ENCODE peak calls at places on chromosomes 1 and 21, in five cellular contexts. M is HepG2; Z is activated naive CD8-positive, alpha-beta T cell treated with anti-CD3 and anti-CD28 coated beads, Interleukin-2, amount 50 U/mL, for 24 hours; R is gastroesophageal sphincter; L is foreskin keratinocyte. H is an unnamed sample.

GRCh38 chr1:77316966-77317365 is 35.1 kb downstream of the AK5 start:
- ATAC-seq in R (no peak), Z (no peak), L (no peak), M (no peak), H (no peak)

GRCh38 chr21:32966120-32966519 is 59.6 kb upstream of the OLIG2 start:
- ATAC-seq in R (no peak), L (no peak), M (no peak), Z (no peak), H (no peak)

GRCh38 chr1:79667848-79668696 is 661.5 kb upstream of the ADGRL4 start:
- ATAC-seq in M (no peak), R (no peak), Z (no peak), L (no peak), H (no peak)

GRCh38 chr1:17432412-17432811 is 7.1 kb downstream of the RCC2 start:
- ATAC-seq in M (peak), L (no peak), R (no peak), Z (no peak), H (no peak)

GRCh38 chr1:168007691-168008090 is 70.8 kb upstream of the MPC2 start:
- ATAC-seq in R (no peak), M (no peak), L (no peak), Z (no peak), H (no peak)

GRCh38 chr1:43766086-43766784 is 58.9 kb downstream of the ST3GAL3 start:
- ATAC-seq in R (no peak), Z (no peak), M (no peak), L (peak), H (no peak)

GRCh38 chr1:201930803-201931202 is 15.5 kb downstream of the LMOD1 start:
- ATAC-seq in M (no peak), Z (no peak), R (no peak), L (no peak), H (no peak)

GRCh38 chr1:33368431-33368830 is 47.5 kb upstream of the A3GALT2 start:
- ATAC-seq in M (no peak), Z (no peak), L (no peak), R (no peak), H (no peak)

GRCh38 chr1:171506525-171507304 is 21.4 kb downstream of the PRRC2C start:
- ATAC-seq in M (peak), Z (no peak), L (peak), R (no peak), H (no peak)

GRCh38 chr1:101592861-101593260 is 356.0 kb downstream of the S1PR1 start:
- ATAC-seq in R (no peak), M (no peak), L (no peak), Z (no peak), H (no peak)

GRCh38 chr1:36279110-36279788 is 26.9 kb upstream of the SH3D21 start:
- ATAC-seq in Z (no peak), M (no peak), R (peak), L (no peak), H (no peak)

GRCh38 chr1:204353213-204353910 is 6.4 kb downstream of the PLEKHA6 start:
- ATAC-seq in R (no peak), Z (no peak), L (no peak), M (no peak), H (no peak)

GRCh38 chr1:200153277-200154055 is 126.0 kb downstream of the NR5A2 start:
- ATAC-seq in L (peak), Z (peak), M (no peak), R (no peak), H (peak)

GRCh38 chr1:206457408-206457807 is 12.9 kb upstream of the IKBKE start:
- ATAC-seq in R (peak), L (peak), M (no peak), Z (no peak), H (peak)

GRCh38 chr1:47436979-47437517 is 796 bp upstream of the FOXD2 start:
- ATAC-seq in Z (peak), M (peak), R (no peak), L (peak), H (peak)